ENCODE peak calls at places on chromosomes 12 and 14, in six cellular contexts. One of them, this sample, is unnamed.

GRCh38 chr12:109134186-109134917 is 18.0 kb downstream of the ACACB start:
- DNase-seq in GM04504: peak; percentile 52
- DNase-seq in SW480: no peak
- DNase-seq in activated CD4-positive, alpha-beta T cell treated with anti-CD3 and anti-CD28 coated beads for 48 hours: no peak
- DNase-seq in left ventricle myocardium inferior: peak; percentile 58
- DNase-seq in non-pigmented ciliary epithelial cell: no peak
- DNase-seq in this sample: no peak

GRCh38 chr12:64104376-64104775 is 117.7 kb downstream of the KICS2 start:
- DNase-seq in GM04504: no peak
- DNase-seq in SW480: no peak
- DNase-seq in activated CD4-positive, alpha-beta T cell treated with anti-CD3 and anti-CD28 coated beads for 48 hours: no peak
- DNase-seq in left ventricle myocardium inferior: no peak
- DNase-seq in non-pigmented ciliary epithelial cell: no peak
- DNase-seq in this sample: no peak

GRCh38 chr12:52798671-52799497 is 3.0 kb upstream of the KRT3 start:
- DNase-seq in GM04504: no peak
- DNase-seq in SW480: peak; percentile 70
- DNase-seq in activated CD4-positive, alpha-beta T cell treated with anti-CD3 and anti-CD28 coated beads for 48 hours: no peak
- DNase-seq in left ventricle myocardium inferior: no peak
- DNase-seq in non-pigmented ciliary epithelial cell: no peak
- DNase-seq in this sample: peak; percentile 89

GRCh38 chr12:66196806-66197205 is 7.8 kb downstream of the IRAK3 start:
- DNase-seq in GM04504: no peak
- DNase-seq in SW480: no peak
- DNase-seq in activated CD4-positive, alpha-beta T cell treated with anti-CD3 and anti-CD28 coated beads for 48 hours: no peak
- DNase-seq in left ventricle myocardium inferior: no peak
- DNase-seq in non-pigmented ciliary epithelial cell: no peak
- DNase-seq in this sample: no peak

GRCh38 chr12:466039-466438 is 6.3 kb downstream of the B4GALNT3 start:
- DNase-seq in GM04504: no peak
- DNase-seq in SW480: peak; percentile 54
- DNase-seq in activated CD4-positive, alpha-beta T cell treated with anti-CD3 and anti-CD28 coated beads for 48 hours: no peak
- DNase-seq in left ventricle myocardium inferior: no peak
- DNase-seq in non-pigmented ciliary epithelial cell: no peak
- DNase-seq in this sample: no peak

GRCh38 chr12:120902846-120903381 is 1.2 kb downstream of the SPPL3 start:
- DNase-seq in GM04504: no peak
- DNase-seq in SW480: no peak
- DNase-seq in activated CD4-positive, alpha-beta T cell treated with anti-CD3 and anti-CD28 coated beads for 48 hours: no peak
- DNase-seq in left ventricle myocardium inferior: no peak
- DNase-seq in non-pigmented ciliary epithelial cell: no peak
- DNase-seq in this sample: no peak

GRCh38 chr12:65536876-65537661 is 258.6 kb downstream of the MSRB3 start:
- DNase-seq in GM04504: peak; percentile 98
- DNase-seq in SW480: peak; percentile 5
- DNase-seq in activated CD4-positive, alpha-beta T cell treated with anti-CD3 and anti-CD28 coated beads for 48 hours: no peak
- DNase-seq in left ventricle myocardium inferior: no peak
- DNase-seq in non-pigmented ciliary epithelial cell: peak; percentile 99
- DNase-seq in this sample: peak; percentile 93

GRCh38 chr12:1838223-1838993 is 18.0 kb downstream of the LRTM2 start:
- DNase-seq in GM04504: no peak
- DNase-seq in SW480: no peak
- DNase-seq in activated CD4-positive, alpha-beta T cell treated with anti-CD3 and anti-CD28 coated beads for 48 hours: no peak
- DNase-seq in left ventricle myocardium inferior: no peak
- DNase-seq in non-pigmented ciliary epithelial cell: no peak
- DNase-seq in this sample: no peak

GRCh38 chr14:33657478-33657877 is 293.4 kb downstream of the EGLN3 start:
- DNase-seq in GM04504: no peak
- DNase-seq in SW480: no peak
- DNase-seq in activated CD4-positive, alpha-beta T cell treated with anti-CD3 and anti-CD28 coated beads for 48 hours: no peak
- DNase-seq in left ventricle myocardium inferior: no peak
- DNase-seq in non-pigmented ciliary epithelial cell: no peak
- DNase-seq in this sample: no peak

GRCh38 chr12:118042091-118042490 is 18.9 kb downstream of the WSB2 start:
- DNase-seq in GM04504: no peak
- DNase-seq in SW480: no peak
- DNase-seq in activated CD4-positive, alpha-beta T cell treated with anti-CD3 and anti-CD28 coated beads for 48 hours: no peak
- DNase-seq in left ventricle myocardium inferior: no peak
- DNase-seq in non-pigmented ciliary epithelial cell: no peak
- DNase-seq in this sample: no peak

GRCh38 chr12:32870716-32871115 is 25.9 kb downstream of the PKP2 start:
- DNase-seq in GM04504: no peak
- DNase-seq in SW480: no peak
- DNase-seq in activated CD4-positive, alpha-beta T cell treated with anti-CD3 and anti-CD28 coated beads for 48 hours: no peak
- DNase-seq in left ventricle myocardium inferior: no peak
- DNase-seq in non-pigmented ciliary epithelial cell: no peak
- DNase-seq in this sample: no peak

GRCh38 chr12:82176761-82177490 is 181.3 kb downstream of the CCDC59 start:
- DNase-seq in GM04504: no peak
- DNase-seq in SW480: no peak
- DNase-seq in activated CD4-positive, alpha-beta T cell treated with anti-CD3 and anti-CD28 coated beads for 48 hours: no peak
- DNase-seq in left ventricle myocardium inferior: no peak
- DNase-seq in non-pigmented ciliary epithelial cell: no peak
- DNase-seq in this sample: no peak

GRCh38 chr12:107372229-107372658 is 278.9 kb upstream of the CRY1 start:
- DNase-seq in GM04504: no peak
- DNase-seq in SW480: no peak
- DNase-seq in activated CD4-positive, alpha-beta T cell treated with anti-CD3 and anti-CD28 coated beads for 48 hours: peak; percentile 33
- DNase-seq in left ventricle myocardium inferior: no peak
- DNase-seq in non-pigmented ciliary epithelial cell: no peak
- DNase-seq in this sample: no peak

GRCh38 chr12:71164166-71164876 is 6.5 kb upstream of the TSPAN8 start:
- DNase-seq in GM04504: no peak
- DNase-seq in SW480: no peak
- DNase-seq in activated CD4-positive, alpha-beta T cell treated with anti-CD3 and anti-CD28 coated beads for 48 hours: no peak
- DNase-seq in left ventricle myocardium inferior: no peak
- DNase-seq in non-pigmented ciliary epithelial cell: no peak
- DNase-seq in this sample: peak; percentile 65

GRCh38 chr14:80809663-80810062 is 131.9 kb downstream of the CEP128 start:
- DNase-seq in GM04504: no peak
- DNase-seq in SW480: no peak
- DNase-seq in activated CD4-positive, alpha-beta T cell treated with anti-CD3 and anti-CD28 coated beads for 48 hours: no peak
- DNase-seq in left ventricle myocardium inferior: no peak
- DNase-seq in non-pigmented ciliary epithelial cell: no peak
- DNase-seq in this sample: no peak

GRCh38 chr14:103819503-103820307 is 27.7 kb downstream of the PPP1R13B start:
- DNase-seq in GM04504: no peak
- DNase-seq in SW480: peak; percentile 80
- DNase-seq in activated CD4-positive, alpha-beta T cell treated with anti-CD3 and anti-CD28 coated beads for 48 hours: no peak
- DNase-seq in left ventricle myocardium inferior: peak; percentile 49
- DNase-seq in non-pigmented ciliary epithelial cell: no peak
- DNase-seq in this sample: no peak

GRCh38 chr14:61470261-61470953 is 149.0 kb downstream of the PRKCH start:
- DNase-seq in GM04504: peak; percentile 71
- DNase-seq in SW480: peak; percentile 32
- DNase-seq in activated CD4-positive, alpha-beta T cell treated with anti-CD3 and anti-CD28 coated beads for 48 hours: no peak
- DNase-seq in left ventricle myocardium inferior: peak; percentile 48
- DNase-seq in non-pigmented ciliary epithelial cell: peak; percentile 98
- DNase-seq in this sample: no peak

GRCh38 chr12:131105351-131105735 is 151.6 kb downstream of the ADGRD1 start:
- DNase-seq in GM04504: no peak
- DNase-seq in SW480: no peak
- DNase-seq in activated CD4-positive, alpha-beta T cell treated with anti-CD3 and anti-CD28 coated beads for 48 hours: no peak
- DNase-seq in left ventricle myocardium inferior: no peak
- DNase-seq in non-pigmented ciliary epithelial cell: no peak
- DNase-seq in this sample: no peak

GRCh38 chr12:24256636-24257150 is 307.2 kb upstream of the SOX5 start:
- DNase-seq in GM04504: no peak
- DNase-seq in SW480: no peak
- DNase-seq in activated CD4-positive, alpha-beta T cell treated with anti-CD3 and anti-CD28 coated beads for 48 hours: no peak
- DNase-seq in left ventricle myocardium inferior: no peak
- DNase-seq in non-pigmented ciliary epithelial cell: no peak
- DNase-seq in this sample: no peak

GRCh38 chr14:64562432-64562831 is 12.7 kb downstream of the PPP1R36 start:
- DNase-seq in GM04504: no peak
- DNase-seq in SW480: no peak
- DNase-seq in activated CD4-positive, alpha-beta T cell treated with anti-CD3 and anti-CD28 coated beads for 48 hours: no peak
- DNase-seq in left ventricle myocardium inferior: no peak
- DNase-seq in non-pigmented ciliary epithelial cell: no peak
- DNase-seq in this sample: no peak

GRCh38 chr14:23286020-23286903 is at the start of gene HOMEZ:
- DNase-seq in GM04504: peak; percentile 95
- DNase-seq in SW480: peak; percentile 98
- DNase-seq in activated CD4-positive, alpha-beta T cell treated with anti-CD3 and anti-CD28 coated beads for 48 hours: peak; percentile 99
- DNase-seq in left ventricle myocardium inferior: peak; percentile 99
- DNase-seq in non-pigmented ciliary epithelial cell: peak; percentile 85
- DNase-seq in this sample: peak; percentile 98

GRCh38 chr12:109758406-109759075 is 44.9 kb downstream of the FAM222A start:
- DNase-seq in GM04504: no peak
- DNase-seq in SW480: no peak
- DNase-seq in activated CD4-positive, alpha-beta T cell treated with anti-CD3 and anti-CD28 coated beads for 48 hours: no peak
- DNase-seq in left ventricle myocardium inferior: peak; percentile 6
- DNase-seq in non-pigmented ciliary epithelial cell: no peak
- DNase-seq in this sample: no peak

GRCh38 chr12:86801439-86801838 is 545.2 kb upstream of the MGAT4C start:
- DNase-seq in GM04504: no peak
- DNase-seq in SW480: no peak
- DNase-seq in activated CD4-positive, alpha-beta T cell treated with anti-CD3 and anti-CD28 coated beads for 48 hours: no peak
- DNase-seq in left ventricle myocardium inferior: no peak
- DNase-seq in non-pigmented ciliary epithelial cell: no peak
- DNase-seq in this sample: peak; percentile 52

GRCh38 chr12:104524026-104524425 is 67.3 kb downstream of the CHST11 start:
- DNase-seq in GM04504: no peak
- DNase-seq in SW480: no peak
- DNase-seq in activated CD4-positive, alpha-beta T cell treated with anti-CD3 and anti-CD28 coated beads for 48 hours: no peak
- DNase-seq in left ventricle myocardium inferior: no peak
- DNase-seq in non-pigmented ciliary epithelial cell: no peak
- DNase-seq in this sample: no peak

GRCh38 chr12:15879413-15879812 is 2.8 kb upstream of the STRAP start:
- DNase-seq in GM04504: no peak
- DNase-seq in SW480: no peak
- DNase-seq in activated CD4-positive, alpha-beta T cell treated with anti-CD3 and anti-CD28 coated beads for 48 hours: no peak
- DNase-seq in left ventricle myocardium inferior: no peak
- DNase-seq in non-pigmented ciliary epithelial cell: no peak
- DNase-seq in this sample: no peak

GRCh38 chr12:39805651-39806050 is 186.0 kb upstream of the ABCD2 start:
- DNase-seq in GM04504: no peak
- DNase-seq in SW480: no peak
- DNase-seq in activated CD4-positive, alpha-beta T cell treated with anti-CD3 and anti-CD28 coated beads for 48 hours: no peak
- DNase-seq in left ventricle myocardium inferior: no peak
- DNase-seq in non-pigmented ciliary epithelial cell: no peak
- DNase-seq in this sample: no peak

GRCh38 chr14:52950898-52951729 is at the start of gene FERMT2:
- DNase-seq in GM04504: peak; percentile 77
- DNase-seq in SW480: peak; percentile 81
- DNase-seq in activated CD4-positive, alpha-beta T cell treated with anti-CD3 and anti-CD28 coated beads for 48 hours: peak; percentile 8
- DNase-seq in left ventricle myocardium inferior: peak; percentile 92
- DNase-seq in non-pigmented ciliary epithelial cell: no peak
- DNase-seq in this sample: peak; percentile 83

GRCh38 chr12:94718114-94718513 is 67.8 kb upstream of the TMCC3 start:
- DNase-seq in GM04504: no peak
- DNase-seq in SW480: no peak
- DNase-seq in activated CD4-positive, alpha-beta T cell treated with anti-CD3 and anti-CD28 coated beads for 48 hours: no peak
- DNase-seq in left ventricle myocardium inferior: no peak
- DNase-seq in non-pigmented ciliary epithelial cell: no peak
- DNase-seq in this sample: no peak

GRCh38 chr14:53042480-53042879 is 91.6 kb upstream of the FERMT2 start:
- DNase-seq in GM04504: no peak
- DNase-seq in SW480: no peak
- DNase-seq in activated CD4-positive, alpha-beta T cell treated with anti-CD3 and anti-CD28 coated beads for 48 hours: no peak
- DNase-seq in left ventricle myocardium inferior: no peak
- DNase-seq in non-pigmented ciliary epithelial cell: no peak
- DNase-seq in this sample: no peak

GRCh38 chr12:124208469-124208868 is 86.4 kb upstream of the RFLNA start:
- DNase-seq in GM04504: no peak
- DNase-seq in SW480: no peak
- DNase-seq in activated CD4-positive, alpha-beta T cell treated with anti-CD3 and anti-CD28 coated beads for 48 hours: no peak
- DNase-seq in left ventricle myocardium inferior: no peak
- DNase-seq in non-pigmented ciliary epithelial cell: no peak
- DNase-seq in this sample: no peak

GRCh38 chr12:124027753-124028559 is 54.9 kb downstream of the ZNF664 start:
- DNase-seq in GM04504: no peak
- DNase-seq in SW480: no peak
- DNase-seq in activated CD4-positive, alpha-beta T cell treated with anti-CD3 and anti-CD28 coated beads for 48 hours: no peak
- DNase-seq in left ventricle myocardium inferior: peak; percentile 67
- DNase-seq in non-pigmented ciliary epithelial cell: no peak
- DNase-seq in this sample: no peak

This sample was measured in LoVo.